ENCODE peak calls at places on chromosomes 12 and 14, in five cellular contexts. N, T, U, K and D are unnamed samples.

GRCh38 chr14:104075530-104076151 is 9.9 kb upstream of the ASPG start:
- DNase-seq in U (no peak), T (no peak), K (no peak), N (no peak), D (no peak)

GRCh38 chr12:6827982-6828670 is at the start of gene P3H3:
- DNase-seq in T (no peak), U (no peak), N (no peak), K (no peak), D (no peak)

GRCh38 chr12:75511116-75512048 is at the start of gene KRR1:
- DNase-seq in U (peak), N (no peak), K (peak), T (peak), D (peak)

GRCh38 chr14:58401587-58401986 is 5.9 kb downstream of the TOMM20L start:
- DNase-seq in T (no peak), N (no peak), K (no peak), U (no peak), D (no peak)

GRCh38 chr12:15558915-15559528 is 230.2 kb downstream of the EPS8 start:
- DNase-seq in T (no peak), K (no peak), U (no peak), N (no peak), D (no peak)

GRCh38 chr14:91834571-91834970 is 32.8 kb downstream of the TC2N start:
- DNase-seq in N (no peak), T (no peak), U (no peak), K (no peak), D (no peak)

GRCh38 chr12:30296486-30296885 is 399.2 kb downstream of the IPO8 start:
- DNase-seq in U (no peak), T (no peak), N (no peak), K (no peak), D (no peak)

GRCh38 chr12:96343347-96343954 is 56.8 kb downstream of the CDK17 start:
- DNase-seq in K (no peak), U (no peak), N (no peak), T (no peak), D (no peak)

GRCh38 chr14:67815573-67816235 is 686 bp downstream of the ZFYVE26 start:
- DNase-seq in N (no peak), K (no peak), U (no peak), T (no peak), D (no peak)

GRCh38 chr12:46874642-46875041 is 48.8 kb upstream of the SLC38A4 start:
- DNase-seq in N (no peak), T (no peak), U (no peak), K (peak), D (no peak)

GRCh38 chr12:70643927-70644326 is 6.7 kb upstream of the PTPRB start:
- DNase-seq in N (no peak), K (no peak), U (no peak), T (no peak), D (no peak)

GRCh38 chr14:91749857-91750256 is 18.0 kb upstream of the CATSPERB start:
- DNase-seq in T (no peak), U (no peak), N (no peak), K (no peak), D (no peak)

GRCh38 chr12:113174461-113175384 is 10.6 kb downstream of the DDX54 start:
- DNase-seq in N (peak), K (peak), T (no peak), U (peak), D (peak)

GRCh38 chr12:131102991-131103609 is 149.4 kb downstream of the ADGRD1 start:
- DNase-seq in U (no peak), T (no peak), N (peak), K (peak), D (peak)

GRCh38 chr12:84637926-84638325 is 274.7 kb downstream of the SLC6A15 start:
- DNase-seq in U (no peak), N (no peak), K (no peak), T (no peak), D (no peak)

GRCh38 chr14:106185837-106186233 is 659.5 kb downstream of the TMEM121 start:
- DNase-seq in U (no peak), K (no peak), N (peak), T (no peak), D (peak)

GRCh38 chr14:68011629-68012028 is 192.1 kb downstream of the RAD51B start:
- DNase-seq in K (no peak), N (no peak), T (no peak), U (no peak), D (no peak)

GRCh38 chr12:80780746-80781145 is 64.0 kb downstream of the MYF5 start:
- DNase-seq in K (no peak), U (no peak), N (no peak), T (no peak), D (no peak)

GRCh38 chr14:93332032-93332852 is 594 bp downstream of the BTBD7 start:
- DNase-seq in U (peak), K (peak), N (peak), T (no peak), D (peak)

GRCh38 chr14:31717294-31718085 is 156.3 kb downstream of the NUBPL start:
- DNase-seq in T (no peak), U (no peak), N (no peak), K (no peak), D (no peak)

GRCh38 chr14:67575684-67576083 is 24.4 kb downstream of the PIGH start:
- DNase-seq in K (no peak), T (no peak), U (no peak), N (no peak), D (peak)

GRCh38 chr12:102757874-102758244 is 159.2 kb downstream of the PAH start:
- DNase-seq in T (no peak), N (no peak), U (no peak), K (no peak), D (no peak)

GRCh38 chr12:95763809-95764253 is 26.7 kb downstream of the NTN4 start:
- DNase-seq in K (no peak), U (no peak), N (no peak), T (peak), D (no peak)

GRCh38 chr12:89960011-89960507 is 251.4 kb upstream of the ATP2B1 start:
- DNase-seq in U (no peak), N (no peak), K (no peak), T (no peak), D (no peak)

GRCh38 chr12:104628338-104629135 is 171.8 kb downstream of the CHST11 start:
- DNase-seq in T (no peak), N (no peak), U (no peak), K (no peak), D (no peak)

GRCh38 chr14:80958258-80958657 is 2.8 kb downstream of the TSHR start:
- DNase-seq in N (no peak), T (no peak), K (no peak), U (no peak), D (no peak)

GRCh38 chr14:25048170-25049126 is 1.5 kb downstream of the STXBP6 start:
- DNase-seq in N (no peak), T (no peak), K (no peak), U (no peak), D (no peak)
- TF ChIP-seq POLR2A in N (no peak), T (no peak), K (no peak), U (no peak), D (no peak)

GRCh38 chr14:23301288-23301968 is 1.2 kb downstream of the PPP1R3E start:
- DNase-seq in T (peak), U (peak), N (peak), K (peak), D (peak)
- TF ChIP-seq POLR2A in T (peak), U (no peak), N (peak), K (peak), D (peak)

DNA sequence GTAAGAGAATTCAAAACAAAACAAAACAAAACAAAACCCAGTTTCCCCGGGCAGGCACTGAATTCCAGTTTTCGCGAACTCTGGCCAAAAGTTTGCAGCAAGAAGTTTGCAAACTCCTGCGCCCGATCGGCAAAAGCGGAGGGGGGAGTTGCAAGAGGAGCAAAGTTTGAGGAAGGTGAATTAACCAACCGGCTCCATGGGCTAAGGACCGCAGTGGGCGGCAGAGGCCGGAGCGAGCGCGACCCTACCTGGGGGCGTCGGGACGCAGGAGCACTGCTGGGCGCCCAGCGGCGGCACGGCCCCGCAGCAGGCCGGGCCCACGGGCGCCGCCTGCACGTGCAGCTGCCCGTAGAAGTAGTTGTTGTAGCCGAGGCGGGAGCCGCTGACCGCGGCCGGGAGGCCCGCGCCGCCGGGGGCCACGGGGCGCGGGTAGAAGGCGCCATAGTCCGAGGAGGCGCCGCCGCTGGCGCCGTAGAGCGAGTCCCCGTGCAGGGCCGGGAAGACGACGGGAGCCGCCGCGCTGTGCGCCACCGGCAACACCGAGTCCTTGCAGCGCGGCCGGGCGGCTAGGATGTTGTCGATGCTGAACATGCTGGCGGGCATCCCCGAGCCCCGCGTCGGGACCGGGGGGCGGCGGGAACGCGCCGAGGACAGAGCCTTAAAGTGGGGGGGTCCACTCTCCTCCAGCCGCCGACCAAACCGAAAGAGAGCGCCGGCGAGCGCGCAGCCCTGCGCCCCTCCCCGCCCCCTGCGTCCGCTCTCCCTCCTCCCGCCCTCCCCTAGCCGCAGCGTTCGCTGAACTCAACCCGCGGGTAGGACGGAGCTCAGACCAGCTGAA is at the start of gene GSC:
- DNase-seq in K (no peak), N (peak), U (no peak), T (no peak), D (peak)
- TF ChIP-seq POLR2A in K (no peak), N (no peak), U (no peak), T (no peak), D (no peak)

GRCh38 chr14:73717247-73717646 is 3.1 kb upstream of the PNMA1 start:
- DNase-seq in U (no peak), T (no peak), K (no peak), N (no peak), D (no peak)

GRCh38 chr14:73719361-73719760 is 5.2 kb upstream of the PNMA1 start:
- DNase-seq in U (no peak), K (no peak), T (no peak), N (no peak), D (no peak)

GRCh38 chr14:73718742-73719251 is 4.6 kb upstream of the PNMA1 start:
- DNase-seq in T (no peak), U (no peak), N (peak), K (no peak), D (peak)

GRCh38 chr14:73719791-73720190 is 5.6 kb upstream of the PNMA1 start:
- DNase-seq in N (no peak), T (no peak), K (no peak), U (no peak), D (no peak)

DNA sequence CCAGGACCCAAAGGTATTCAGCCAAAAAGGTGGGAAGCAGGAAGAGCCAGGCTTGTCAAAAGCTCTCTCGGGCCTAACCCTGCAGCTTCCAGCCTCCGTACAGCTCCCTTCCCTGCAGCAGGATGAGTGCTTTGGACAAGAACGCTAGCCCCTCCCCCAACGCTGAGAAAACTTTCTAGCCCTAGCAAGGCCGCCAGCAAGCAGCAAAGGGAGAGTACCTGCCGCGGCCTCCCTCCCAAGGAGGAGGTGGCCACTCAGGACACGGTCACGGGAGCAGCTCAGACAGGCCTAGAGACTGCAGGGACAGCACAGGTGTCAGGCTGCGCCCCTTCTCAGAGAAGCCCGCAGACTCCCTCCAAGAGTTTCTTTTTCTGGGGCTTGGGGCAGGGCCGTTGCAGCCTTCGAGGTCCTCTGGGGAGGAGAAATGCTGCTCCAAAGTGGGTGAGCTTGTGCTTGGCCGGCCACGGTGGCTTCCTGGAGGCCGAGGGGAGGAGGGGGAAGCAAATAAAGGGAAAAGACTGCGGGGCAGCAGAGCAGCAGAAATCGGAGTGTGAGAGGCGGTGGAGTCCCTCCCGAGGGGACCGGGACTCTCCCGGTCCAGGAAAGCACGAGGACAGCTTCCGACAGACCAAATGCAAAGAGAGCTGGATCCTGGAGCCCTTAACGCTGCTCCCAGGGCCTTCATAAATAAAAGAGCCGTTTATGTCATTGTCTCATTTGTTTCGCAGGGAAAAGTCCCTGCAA is 4.0 kb upstream of the PNMA1 start:
- DNase-seq in T (no peak), N (peak), U (no peak), K (no peak), D (peak)
- TF ChIP-seq POLR2A in T (no peak), N (no peak), U (no peak), K (no peak), D (no peak)

GRCh38 chr12:65585648-65586420 is 238.4 kb upstream of the HMGA2 start:
- DNase-seq in T (no peak), N (no peak), U (no peak), K (no peak), D (no peak)

GRCh38 chr12:65590318-65590717 is 234.0 kb upstream of the HMGA2 start:
- DNase-seq in N (no peak), K (no peak), T (no peak), U (no peak), D (no peak)

GRCh38 chr12:65584041-65584440 is 240.2 kb upstream of the HMGA2 start:
- DNase-seq in N (no peak), U (no peak), T (no peak), K (no peak), D (no peak)

GRCh38 chr12:65592416-65592815 is 231.9 kb upstream of the HMGA2 start:
- DNase-seq in N (no peak), U (no peak), K (no peak), T (no peak), D (no peak)

DNA sequence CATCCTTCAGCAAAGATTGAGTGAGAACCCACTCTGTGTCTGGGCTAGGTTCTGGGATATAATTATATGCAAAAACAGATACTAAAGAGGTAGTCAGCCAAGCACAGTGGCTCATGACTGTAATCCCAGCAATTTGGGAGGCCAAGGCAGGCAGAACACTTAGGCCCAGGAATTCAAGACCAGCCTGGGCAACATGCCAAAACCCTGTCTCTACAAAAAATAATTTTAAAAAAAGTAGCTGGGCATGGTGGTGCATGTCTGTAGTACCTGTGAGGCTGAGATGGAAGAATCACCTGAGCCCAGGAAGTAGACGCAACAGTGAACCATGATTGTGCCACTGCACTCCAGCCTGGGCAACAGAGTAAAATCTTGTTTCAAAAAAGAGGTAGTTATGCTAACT is 237.5 kb upstream of the HMGA2 start:
- DNase-seq in U (no peak), K (no peak), N (no peak), T (no peak), D (no peak)
- TF ChIP-seq POLR2A in U (no peak), K (no peak), N (no peak), T (no peak), D (no peak)

GRCh38 chr12:52238206-52238840 is 5.3 kb downstream of the KRT7 start:
- DNase-seq in U (no peak), T (no peak), K (no peak), N (no peak), D (peak)
- TF ChIP-seq POLR2A in U (no peak), T (no peak), K (no peak), N (no peak), D (no peak)

DNA sequence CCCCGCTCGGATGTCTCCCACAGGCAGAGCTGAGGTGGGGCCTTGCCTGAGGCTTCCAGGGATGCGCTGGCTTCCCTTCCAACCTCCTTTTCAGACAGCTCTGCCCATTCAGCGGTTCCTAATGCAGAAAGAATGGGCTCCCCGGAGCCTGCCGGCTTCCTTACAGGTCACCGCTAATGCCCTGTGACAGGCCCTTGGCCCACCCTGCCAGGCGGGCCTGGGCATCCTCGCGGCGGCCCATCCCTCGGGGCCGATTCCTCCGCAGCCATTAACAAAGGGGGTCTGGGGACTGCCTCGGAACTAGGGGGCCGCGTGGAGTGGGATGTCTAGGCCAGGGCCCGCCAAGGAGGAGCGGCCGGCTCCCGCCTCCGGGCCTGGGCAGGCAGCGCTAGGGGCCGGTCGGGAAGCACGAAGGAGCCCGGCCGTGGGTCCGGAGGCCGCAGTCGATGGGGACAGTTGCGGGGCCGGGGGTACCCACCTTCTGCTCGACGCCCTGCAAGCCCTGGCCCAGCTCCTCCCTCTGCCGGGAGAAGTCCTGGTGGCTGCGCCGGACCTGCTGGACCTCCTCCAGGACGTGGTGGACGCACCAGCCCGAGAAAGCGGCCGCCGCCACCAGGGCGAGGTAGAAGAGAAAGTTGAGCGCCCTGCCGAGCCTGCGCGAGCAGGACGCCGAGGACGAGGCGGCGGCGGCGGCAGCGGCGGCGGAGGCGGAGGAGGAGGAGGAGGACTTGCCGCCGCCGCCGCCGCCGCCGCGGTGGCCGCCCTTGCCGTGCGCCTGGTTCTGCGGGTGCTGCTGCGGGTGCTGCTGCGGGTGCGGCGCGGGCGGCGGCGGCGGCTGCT is 709 bp downstream of the CKAP4 start:
- DNase-seq in U (peak), N (peak), K (peak), T (no peak), D (peak)
- TF ChIP-seq POLR2A in U (no peak), N (no peak), K (no peak), T (no peak), D (no peak)

DNA sequence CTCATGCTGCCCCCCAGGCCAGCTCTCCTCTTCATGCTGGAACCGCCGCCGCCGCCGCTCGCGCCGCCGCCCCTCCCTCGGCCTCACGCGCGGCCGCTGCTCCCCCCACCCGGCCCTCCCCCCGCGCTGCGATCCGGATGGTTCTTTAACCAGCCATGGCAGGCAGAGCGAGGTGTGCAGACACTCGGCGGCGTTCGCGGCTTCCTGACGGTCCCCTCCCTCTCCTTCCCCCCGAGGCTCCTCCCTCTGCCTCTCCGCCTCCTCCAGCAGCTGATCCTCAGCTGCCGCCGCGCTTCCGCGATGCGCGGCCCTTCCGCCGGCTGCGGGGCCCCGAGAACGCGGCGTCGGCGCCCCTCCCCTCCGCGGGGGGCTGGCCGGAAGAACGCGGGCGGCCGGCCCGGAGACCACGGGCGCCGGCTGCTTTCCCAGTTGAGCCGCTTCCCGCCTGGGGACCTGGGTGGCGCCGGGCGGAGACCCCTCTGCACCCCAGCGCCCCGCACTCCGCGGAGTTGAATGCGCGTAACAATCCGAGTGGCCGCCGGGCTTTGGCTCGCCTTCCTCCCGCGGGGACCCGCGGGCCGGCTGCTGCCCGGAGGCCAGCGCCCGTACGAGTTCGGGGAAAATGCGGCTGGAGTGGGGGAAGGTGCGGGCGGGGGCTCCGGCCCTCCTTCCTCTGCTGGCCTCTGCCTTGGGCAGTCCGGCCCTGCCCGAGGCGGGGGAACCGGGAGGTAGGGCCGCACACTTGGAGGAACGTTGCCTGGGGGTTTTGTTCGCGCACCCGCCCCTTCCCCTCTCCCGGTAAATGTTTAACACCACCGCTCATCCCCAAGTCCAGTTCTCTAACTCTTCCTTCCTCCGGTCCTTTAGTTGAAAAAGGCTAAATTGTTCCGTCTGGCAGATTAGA is at the start of gene DCAF5:
- DNase-seq in T (peak), K (peak), U (peak), N (peak), D (peak)
- TF ChIP-seq POLR2A in T (peak), K (peak), U (peak), N (peak), D (peak)